ENCODE peak calls at places on chromosome 3, in five cellular contexts. R is IMR-90, B is K562, A is SK-N-SH, I is GM12878. Q is an unnamed sample.

GRCh38 chr3:9497821-9498565 is 55.6 kb downstream of the LHFPL4 start:
- DNase-seq in A (no peak), B (no peak), I (no peak), R (peak), Q (no peak)

GRCh38 chr3:120451670-120452220 is 953 bp upstream of the FSTL1 start:
- DNase-seq in I (no peak), A (peak), B (no peak), R (no peak), Q (no peak)

GRCh38 chr3:4928277-4928789 is 50.9 kb upstream of the BHLHE40 start:
- DNase-seq in A (no peak), R (no peak), I (no peak), B (no peak), Q (no peak)

GRCh38 chr3:65230251-65231140 is 542.7 kb upstream of the ADAMTS9 start:
- DNase-seq in I (no peak), B (no peak), R (no peak), A (no peak), Q (no peak)

GRCh38 chr3:134932035-134932434 is 137.0 kb downstream of the EPHB1 start:
- DNase-seq in R (no peak), I (no peak), A (no peak), B (no peak), Q (no peak)

GRCh38 chr3:175383366-175383765 is 524.2 kb downstream of the NAALADL2 start:
- DNase-seq in I (no peak), A (no peak), B (no peak), R (peak), Q (no peak)

GRCh38 chr3:96331341-96331740 is 483.1 kb upstream of the EPHA6 start:
- DNase-seq in A (no peak), R (no peak), B (no peak), I (no peak), Q (no peak)

GRCh38 chr3:197352382-197352781 is 54.0 kb upstream of the DLG1 start:
- DNase-seq in R (peak), A (peak), I (no peak), B (no peak), Q (no peak)

GRCh38 chr3:63538912-63539311 is 113.6 kb upstream of the SNTN start:
- DNase-seq in I (no peak), B (no peak), A (no peak), R (no peak), Q (no peak)

GRCh38 chr3:134753999-134754742 is 40.9 kb upstream of the EPHB1 start:
- DNase-seq in A (no peak), R (no peak), B (no peak), I (no peak), Q (no peak)

GRCh38 chr3:72062017-72062416 is 277.1 kb upstream of the PROK2 start:
- DNase-seq in I (no peak), R (no peak), A (no peak), B (no peak), Q (no peak)

DNA sequence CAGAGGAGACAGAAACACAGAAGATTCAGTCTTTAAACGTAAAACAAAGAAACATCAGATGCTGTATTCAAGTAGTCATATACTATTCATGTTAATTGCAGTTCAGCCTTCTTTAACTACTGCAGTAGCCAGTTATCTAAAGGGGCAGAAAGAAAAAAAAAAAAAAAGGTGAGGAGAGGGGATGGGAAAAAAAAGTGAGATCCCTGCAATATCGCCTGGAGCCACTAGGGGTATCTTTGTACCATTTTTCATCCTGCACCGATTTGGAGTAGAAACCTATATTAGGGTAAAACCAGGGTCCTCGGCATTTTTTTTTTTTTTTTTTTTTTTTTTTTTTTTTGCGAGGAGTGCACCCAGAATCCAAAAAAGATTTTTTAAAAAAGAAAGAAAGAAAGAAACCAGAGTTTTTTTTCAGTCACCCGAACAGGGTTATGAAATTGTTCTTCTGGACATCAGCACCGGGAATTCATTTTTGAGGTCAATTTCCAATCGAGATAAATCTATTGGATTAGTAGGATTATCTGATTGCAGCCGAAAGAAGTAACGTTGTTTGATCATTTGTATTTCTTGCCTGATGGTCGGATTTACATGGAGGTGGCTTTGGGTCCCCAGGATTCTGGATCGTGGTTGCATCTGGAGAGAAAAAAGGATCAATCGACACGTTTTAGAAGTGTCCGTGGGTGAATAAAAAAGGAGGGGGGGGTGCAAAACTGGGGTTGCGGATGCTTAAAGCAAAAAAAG is 186.7 kb downstream of the NLGN1 start:
- DNase-seq in I (no peak), A (peak), R (peak), B (peak), Q (peak)
- TF ChIP-seq RCOR1 in I (no peak), A (peak), R (no peak), B (no peak), Q (no peak)

DNA sequence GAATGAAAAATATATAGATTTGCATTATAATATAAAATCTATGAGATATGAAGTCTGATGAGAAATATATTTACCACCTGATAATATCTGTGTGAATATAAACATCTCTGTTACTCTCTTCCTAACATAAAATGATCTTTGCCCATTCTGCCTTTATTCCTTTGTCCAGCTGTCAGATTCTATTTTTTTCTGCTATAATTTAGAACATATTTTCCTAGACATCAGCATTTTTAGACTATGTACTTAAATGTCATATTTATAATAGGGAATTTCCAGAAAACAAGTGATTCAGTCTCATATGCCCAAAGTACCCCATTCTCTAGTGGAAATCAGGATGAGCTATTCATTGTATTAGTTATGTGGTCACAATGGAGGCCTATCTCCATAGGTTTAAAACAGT is 83.4 kb downstream of the FILIP1L start:
- DNase-seq in R (no peak), B (no peak), A (no peak), I (no peak), Q (no peak)
- H3K4me2 ChIP-seq in R (no peak), B (no peak), A (no peak), I (no peak), Q (no peak)

GRCh38 chr3:171799501-171799900 is 10.8 kb downstream of the PLD1 start:
- DNase-seq in B (no peak), R (no peak), A (no peak), I (no peak), Q (no peak)

GRCh38 chr3:171797873-171798272 is 12.4 kb downstream of the PLD1 start:
- DNase-seq in B (no peak), A (no peak), R (no peak), I (no peak), Q (no peak)

GRCh38 chr3:171796625-171797264 is 13.5 kb downstream of the PLD1 start:
- DNase-seq in B (no peak), A (no peak), I (no peak), R (no peak), Q (no peak)

GRCh38 chr3:171801738-171802600 is 8.3 kb downstream of the PLD1 start:
- DNase-seq in I (peak), B (no peak), R (peak), A (no peak), Q (no peak)

GRCh38 chr3:171797265-171797679 is 13.0 kb downstream of the PLD1 start:
- DNase-seq in A (no peak), I (peak), B (no peak), R (no peak), Q (no peak)
- TF ChIP-seq RCOR1 in A (no peak), I (no peak), B (no peak), R (no peak), Q (no peak)

GRCh38 chr3:143078883-143079282 is 40.7 kb upstream of the CHST2 start:
- DNase-seq in R (peak), I (no peak), B (no peak), A (no peak), Q (peak)

GRCh38 chr3:143081365-143081764 is 38.2 kb upstream of the CHST2 start:
- DNase-seq in I (no peak), R (no peak), A (no peak), B (no peak), Q (no peak)

GRCh38 chr3:143083781-143084180 is 35.8 kb upstream of the CHST2 start:
- DNase-seq in B (no peak), I (no peak), R (no peak), A (no peak), Q (no peak)

GRCh38 chr3:143084856-143085731 is 34.5 kb upstream of the CHST2 start:
- DNase-seq in R (peak), I (peak), B (peak), A (no peak), Q (no peak)

DNA sequence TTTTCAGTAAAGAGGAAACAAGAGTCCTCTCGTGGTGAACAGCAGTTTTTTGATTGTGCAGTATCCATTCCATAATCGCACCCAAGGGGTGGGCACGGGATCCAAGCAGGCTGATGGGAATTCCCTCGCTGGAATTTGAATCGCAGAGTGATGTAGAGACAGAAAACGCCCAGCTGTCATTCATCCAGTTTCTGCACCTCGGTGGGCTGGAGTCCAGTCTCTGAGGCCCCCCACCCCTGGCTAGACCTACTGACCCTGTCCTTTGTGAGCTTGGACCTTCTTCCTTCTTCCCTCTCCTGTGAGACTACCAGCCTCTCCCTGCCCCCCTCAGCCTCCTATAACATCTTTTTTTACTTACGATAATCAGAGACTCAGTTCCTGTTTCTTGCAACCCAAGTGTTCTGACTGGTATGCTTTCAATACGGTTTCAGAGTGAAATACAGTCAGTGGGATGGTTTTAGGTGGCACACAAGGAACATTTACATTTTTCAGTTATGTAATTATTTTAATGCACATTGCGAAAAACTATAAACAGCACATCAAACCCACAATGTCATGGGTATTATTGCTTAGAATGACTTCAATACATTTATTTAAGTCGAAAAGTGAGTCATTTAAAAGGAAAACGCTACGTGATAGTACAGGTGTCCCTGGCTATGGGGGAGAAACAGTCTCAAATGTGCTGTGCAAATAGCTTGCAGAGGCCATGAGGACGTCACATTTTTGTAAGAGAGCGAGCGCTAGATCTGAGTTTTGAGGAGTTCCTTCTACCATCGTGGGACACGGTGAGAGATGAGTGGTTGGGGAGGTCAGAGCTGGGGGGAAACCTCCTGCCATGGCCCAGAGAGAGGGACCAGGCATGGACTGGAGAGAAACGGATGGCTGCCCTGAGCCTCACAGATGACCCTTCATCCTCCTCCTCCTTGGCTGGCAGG is 37.5 kb upstream of the CHST2 start:
- DNase-seq in A (no peak), I (peak), B (no peak), R (no peak), Q (no peak)
- H3K4me2 ChIP-seq in A (no peak), I (peak), B (peak), R (no peak), Q (no peak)

GRCh38 chr3:29370451-29371420 is 89.9 kb downstream of the RBMS3 start:
- DNase-seq in R (no peak), I (no peak), B (no peak), A (no peak), Q (no peak)
- TF ChIP-seq RCOR1 in R (no peak), I (no peak), B (no peak), A (no peak), Q (no peak)

GRCh38 chr3:14451844-14452533 is 49.6 kb downstream of the SLC6A6 start:
- DNase-seq in B (no peak), I (no peak), A (no peak), R (peak), Q (peak)
- H3K4me2 ChIP-seq in B (no peak), I (no peak), A (peak), R (peak), Q (peak)

Q was measured in A549.